ENCODE peak calls at places on chromosome 1, in five cellular contexts. U is osteocyte; R is adrenal gland; Q is stimulated activated CD4-positive, alpha-beta T cell treated with anti-CD3 and anti-CD28 coated beads, Interleukin-1b, Interleukin-23, amount 100 ng/mL, for 1 hour; X is stimulated activated naive CD8-positive, alpha-beta T cell treated with anti-CD3 and anti-CD28 coated beads, Interleukin-15, amount 100 ng/mL, for 72 hours. A is an unnamed sample.

GRCh38 chr1:25692560-25692959 is 76.0 kb downstream of the MAN1C1 start:
- DNase-seq in Q (no peak), X (peak; percentile 37), U (no peak), R (no peak), A (no peak)

GRCh38 chr1:151047925-151048644 is 534 bp downstream of the C1orf56 start:
- DNase-seq in R (peak; percentile 79), U (peak; percentile 88), Q (no peak), X (peak; percentile 79), A (peak; percentile 84)

GRCh38 chr1:1040004-1040991 is 20.4 kb downstream of the AGRN start:
- DNase-seq in U (no peak), Q (peak; percentile 53), R (peak; percentile 69), X (peak; percentile 88), A (peak; percentile 77)

GRCh38 chr1:31573261-31573660 is 3.1 kb upstream of the TINAGL1 start:
- DNase-seq in X (no peak), Q (no peak), R (no peak), U (peak; percentile 65), A (no peak)

GRCh38 chr1:206001476-206001888 is 1.7 kb downstream of the RAB7B start:
- DNase-seq in Q (no peak), R (peak; percentile 71), U (no peak), X (peak; percentile 25), A (peak; percentile 50)

GRCh38 chr1:78607944-78608343 is 12.3 kb upstream of the IFI44L start:
- DNase-seq in X (no peak), Q (no peak), U (no peak), R (no peak), A (no peak)

GRCh38 chr1:103197266-103197665 is 88.9 kb upstream of the COL11A1 start:
- DNase-seq in R (no peak), X (no peak), Q (no peak), U (no peak), A (no peak)

GRCh38 chr1:100323428-100324106 is 28.7 kb upstream of the CDC14A start:
- DNase-seq in R (no peak), Q (no peak), U (no peak), X (no peak), A (peak; percentile 36)

GRCh38 chr1:215599418-215599817 is 32.3 kb downstream of the KCTD3 start:
- DNase-seq in R (no peak), U (no peak), X (no peak), Q (no peak), A (no peak)

GRCh38 chr1:119294728-119295127 is 73.9 kb upstream of the HAO2 start:
- DNase-seq in U (no peak), R (no peak), X (no peak), Q (no peak), A (no peak)

GRCh38 chr1:113103048-113103447 is 30.1 kb downstream of the LRIG2 start:
- DNase-seq in X (no peak), R (no peak), Q (no peak), U (no peak), A (no peak)

GRCh38 chr1:67019600-67020136 is 34.3 kb downstream of the SLC35D1 start:
- DNase-seq in Q (no peak), X (no peak), U (no peak), R (no peak), A (no peak)

GRCh38 chr1:107896946-107897345 is 68.0 kb downstream of the VAV3 start:
- DNase-seq in X (no peak), U (no peak), Q (no peak), R (no peak), A (no peak)

A was measured in left cardiac atrium.